ENCODE peak calls at places on chromosomes 4 and X, in four cellular contexts. A is lower lobe of right lung, Q is A549, H is fibroblast of pulmonary artery. P is an unnamed sample.

GRCh38 chr4:41625531-41625930 is 87.6 kb downstream of the LIMCH1 start:
- DNase-seq in A (no peak), Q (no peak), H (no peak), P (no peak)

GRCh38 chrX:13119386-13119785 is 75.0 kb upstream of the FAM9C start:
- DNase-seq in A (no peak), Q (no peak), H (peak; percentile 61), P (no peak)

GRCh38 chr4:36310793-36311192 is 29.4 kb downstream of the DTHD1 start:
- DNase-seq in A (no peak), Q (no peak), H (no peak), P (no peak)

GRCh38 chr4:1164956-1165545 is 7.3 kb downstream of the SPON2 start:
- DNase-seq in A (no peak), Q (no peak), H (no peak), P (no peak)

GRCh38 chrX:153030801-153031200 is 25.5 kb upstream of the PNMA3 start:
- DNase-seq in A (no peak), Q (no peak), H (no peak), P (no peak)

GRCh38 chrX:69535661-69536060 is 31.5 kb downstream of the NALF2 start:
- DNase-seq in A (no peak), Q (no peak), H (no peak), P (no peak)

GRCh38 chrX:46569621-46570020 is 3.9 kb upstream of the CHST7 start:
- DNase-seq in A (no peak), Q (no peak), H (no peak), P (no peak)

GRCh38 chr4:77349361-77349760 is 192.4 kb downstream of the CCNG2 start:
- DNase-seq in A (no peak), Q (no peak), H (no peak), P (no peak)

GRCh38 chr4:107166181-107166580 is 130.1 kb upstream of the DKK2 start:
- DNase-seq in A (no peak), Q (no peak), H (no peak), P (no peak)

GRCh38 chr4:156764145-156764544 is 207.5 kb downstream of the PDGFC start:
- DNase-seq in A (no peak), Q (no peak), H (peak; percentile 51), P (no peak)

GRCh38 chr4:155722816-155723499 is 35.9 kb upstream of the GUCY1B1 start:
- DNase-seq in A (no peak), Q (no peak), H (no peak), P (no peak)

GRCh38 chrX:154397888-154398667 is at the start of gene RPL10:
- DNase-seq in A (peak; percentile 95), Q (peak; percentile 96), H (peak; percentile 98), P (peak; percentile 93)

GRCh38 chrX:10971176-10971575 is 140.0 kb upstream of the HCCS start:
- DNase-seq in A (no peak), Q (no peak), H (no peak), P (no peak)

GRCh38 chr4:82852751-82853053 is 38.3 kb downstream of the SEC31A start:
- DNase-seq in A (no peak), Q (no peak), H (no peak), P (no peak)

GRCh38 chrX:111447298-111447697 is 35.3 kb upstream of the DCX start:
- DNase-seq in A (no peak), Q (no peak), H (peak; percentile 0), P (no peak)

GRCh38 chr4:84503495-84504437 is 4.7 kb upstream of the NKX6-1 start:
- DNase-seq in A (no peak), Q (peak; percentile 56), H (peak; percentile 79), P (no peak)

GRCh38 chrX:150324919-150325318 is 38.2 kb upstream of the MAMLD1 start:
- DNase-seq in A (no peak), Q (no peak), H (no peak), P (no peak)

GRCh38 chr4:111209706-111210105 is 586.8 kb upstream of the PITX2 start:
- DNase-seq in A (no peak), Q (no peak), H (no peak), P (no peak)

GRCh38 chr4:4867745-4868505 is 8.5 kb downstream of the MSX1 start:
- DNase-seq in A (no peak), Q (no peak), H (no peak), P (no peak)

GRCh38 chr4:39932776-39933402 is 44.8 kb downstream of the PDS5A start:
- DNase-seq in A (no peak), Q (no peak), H (no peak), P (peak; percentile 25)

GRCh38 chr4:7187691-7188090 is 4.6 kb upstream of the SORCS2 start:
- DNase-seq in A (peak; percentile 24), Q (no peak), H (no peak), P (no peak)

GRCh38 chrX:52352551-52352950 is 16.3 kb upstream of the XAGE2 start:
- DNase-seq in A (no peak), Q (no peak), H (no peak), P (no peak)

GRCh38 chr4:87262886-87263285 is 42.5 kb upstream of the KLHL8 start:
- DNase-seq in A (no peak), Q (no peak), H (no peak), P (no peak)

GRCh38 chr4:176499518-176499917 is 179.8 kb downstream of the SPCS3 start:
- DNase-seq in A (no peak), Q (no peak), H (peak; percentile 65), P (no peak)

GRCh38 chr4:148054275-148054674 is 322.4 kb downstream of the ARHGAP10 start:
- DNase-seq in A (no peak), Q (no peak), H (no peak), P (no peak)

GRCh38 chrX:14712096-14712495 is 160.8 kb downstream of the FANCB start:
- DNase-seq in A (no peak), Q (no peak), H (no peak), P (no peak)

GRCh38 chr4:113411496-113411938 is 350.0 kb downstream of the CAMK2D start:
- DNase-seq in A (no peak), Q (no peak), H (peak; percentile 93), P (no peak)

GRCh38 chrX:48897157-48897620 is 379 bp downstream of the TIMM17B start:
- DNase-seq in A (peak; percentile 81), Q (peak; percentile 63), H (peak; percentile 73), P (peak; percentile 77)

GRCh38 chr4:179989975-179990374 is 2253.2 kb upstream of the TENM3 start:
- DNase-seq in A (no peak), Q (no peak), H (no peak), P (no peak)

GRCh38 chrX:38233891-38234807 is 13.5 kb upstream of the SRPX start:
- DNase-seq in A (no peak), Q (no peak), H (peak; percentile 93), P (no peak)

GRCh38 chr4:62601737-62602136 is 1401.6 kb downstream of the ADGRL3 start:
- DNase-seq in A (no peak), Q (no peak), H (peak; percentile 10), P (no peak)

GRCh38 chrX:74527344-74527743 is 87.1 kb downstream of the RLIM start:
- DNase-seq in A (no peak), Q (no peak), H (no peak), P (no peak)

GRCh38 chrX:118523920-118524319 is 28.3 kb downstream of the DOCK11 start:
- DNase-seq in A (no peak), Q (no peak), H (no peak), P (no peak)

GRCh38 chr4:76984788-76985211 is 35.2 kb downstream of the SEPTIN11 start:
- DNase-seq in A (no peak), Q (no peak), H (peak; percentile 98), P (no peak)

GRCh38 chrX:22056235-22056634 is 24.1 kb downstream of the PHEX start:
- DNase-seq in A (no peak), Q (no peak), H (no peak), P (no peak)

GRCh38 chr4:153488006-153488718 is 22.0 kb downstream of the TMEM131L start:
- DNase-seq in A (no peak), Q (no peak), H (no peak), P (no peak)

GRCh38 chr4:5824635-5825034 is 68.3 kb downstream of the CRMP1 start:
- DNase-seq in A (no peak), Q (peak; percentile 44), H (peak; percentile 65), P (no peak)

DNA sequence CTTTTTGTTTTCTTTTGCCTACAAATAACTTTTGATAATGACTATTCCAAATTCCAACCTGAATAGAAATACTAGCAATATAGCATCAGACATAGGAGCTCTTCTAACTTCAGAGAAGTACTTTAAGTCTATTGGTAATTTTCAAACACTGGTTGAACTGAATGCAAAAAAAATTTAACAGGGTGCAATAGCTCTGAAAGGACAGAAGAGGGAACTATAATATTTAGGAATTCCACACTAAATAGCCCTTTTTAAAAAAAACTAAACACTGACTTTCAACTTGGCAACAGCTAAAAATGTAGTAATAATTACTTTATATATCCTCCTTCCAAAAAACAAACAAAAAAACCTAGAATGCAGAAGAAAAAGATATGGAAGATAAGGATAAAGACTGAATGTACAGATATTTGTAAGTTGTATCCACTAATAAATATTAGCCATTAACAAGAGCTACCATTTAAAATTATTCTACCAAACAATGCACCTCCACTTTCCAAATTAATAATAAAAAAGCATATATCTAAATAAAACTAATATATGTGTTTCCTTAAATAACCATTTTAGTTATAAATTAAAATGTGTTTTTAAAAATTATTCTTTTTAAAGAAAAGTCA is 81.4 kb downstream of the FBXW7 start:
- DNase-seq in A (no peak), Q (peak; percentile 10), H (peak; percentile 59), P (no peak)
- TF ChIP-seq CTCF in A (peak; percentile 59), Q (peak; percentile 59), H (peak; percentile 78), P (peak; percentile 81)

GRCh38 chrX:77946571-77946970 is 22.9 kb downstream of the PGAM4 start:
- DNase-seq in A (no peak), Q (no peak), H (no peak), P (no peak)

GRCh38 chrX:77949840-77950239 is 19.6 kb downstream of the PGAM4 start:
- DNase-seq in A (no peak), Q (no peak), H (no peak), P (no peak)

DNA sequence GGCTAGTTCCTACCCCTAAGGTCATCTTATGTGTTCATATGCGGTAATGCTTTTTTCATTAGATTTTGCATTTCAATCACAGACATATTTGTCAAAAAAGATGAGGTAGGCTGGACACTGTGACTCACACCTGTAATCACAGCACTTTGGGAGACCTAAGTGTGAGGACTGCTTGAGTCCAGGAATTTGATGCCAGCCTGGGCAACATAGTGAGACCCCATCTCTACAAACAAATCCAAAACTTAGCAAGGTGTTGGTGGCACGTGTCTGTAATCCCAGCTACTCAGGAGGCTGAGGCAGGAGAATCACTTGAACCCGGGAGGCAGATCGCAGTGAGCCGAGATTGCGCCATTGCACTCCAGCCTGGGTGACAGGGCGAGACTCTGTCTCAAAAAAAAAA is 23.5 kb downstream of the PGAM4 start:
- DNase-seq in A (peak; percentile 46), Q (no peak), H (no peak), P (no peak)
- TF ChIP-seq CTCF in A (no peak), Q (no peak), H (no peak), P (no peak)

GRCh38 chr4:174437756-174438155 is 84.5 kb downstream of the HPGD start:
- DNase-seq in A (no peak), Q (no peak), H (peak; percentile 16), P (no peak)
- TF ChIP-seq CTCF in A (no peak), Q (no peak), H (no peak), P (no peak)

DNA sequence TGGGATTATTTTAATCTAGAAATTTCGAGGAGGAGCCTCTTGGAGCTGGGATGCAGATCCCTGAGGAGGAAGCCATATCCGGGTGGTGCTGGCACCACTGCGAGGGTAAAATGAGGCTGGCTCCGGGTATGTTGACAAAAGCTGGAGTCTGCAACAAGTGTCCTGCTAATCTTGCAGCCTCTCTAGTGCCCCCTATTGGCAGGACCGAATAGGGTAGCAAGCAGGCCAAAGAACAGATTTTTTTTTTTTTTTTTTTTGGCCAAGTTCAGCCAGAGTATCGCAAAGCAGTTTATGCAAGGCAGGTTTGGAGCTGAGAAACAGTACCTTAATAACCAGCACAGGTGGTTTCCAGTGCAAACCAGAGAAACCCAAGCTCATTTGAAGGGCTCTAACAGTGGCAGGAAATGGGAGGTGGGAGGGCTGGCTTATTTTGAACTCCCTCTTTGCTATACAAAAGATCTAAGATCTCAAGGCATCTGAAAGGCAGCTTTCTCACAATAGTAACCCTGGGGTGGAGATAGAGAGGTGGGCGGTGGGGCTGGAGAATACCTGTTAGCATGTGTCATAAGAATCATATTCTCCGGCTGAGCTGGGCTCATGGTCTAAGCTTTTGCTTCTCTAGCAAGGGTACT is 38.2 kb upstream of the OCIAD2 start:
- DNase-seq in A (no peak), Q (no peak), H (no peak), P (no peak)
- TF ChIP-seq CTCF in A (peak; percentile 35), Q (peak; percentile 22), H (peak; percentile 41), P (peak; percentile 57)